ENCODE peak calls at places on chromosomes 6 and 20, in six cellular contexts. One of them, this sample, is unnamed.

GRCh38 chr6:165060636-165061190 is 248.7 kb downstream of the C6orf118 start:
- DNase-seq in astrocyte of the spinal cord: peak
- DNase-seq in foreskin fibroblast: no peak
- DNase-seq in tibial artery: no peak
- DNase-seq in hepatocyte: no peak
- DNase-seq in uterus: no peak
- DNase-seq in this sample: peak

GRCh38 chr6:37517411-37517812 is 17.7 kb upstream of the CCDC167 start:
- DNase-seq in foreskin fibroblast: no peak
- DNase-seq in uterus: no peak
- DNase-seq in astrocyte of the spinal cord: no peak
- DNase-seq in hepatocyte: no peak
- DNase-seq in tibial artery: no peak
- DNase-seq in this sample: no peak

GRCh38 chr20:44784688-44785087 is 25.7 kb downstream of the RIMS4 start:
- DNase-seq in foreskin fibroblast: no peak
- DNase-seq in tibial artery: no peak
- DNase-seq in astrocyte of the spinal cord: no peak
- DNase-seq in hepatocyte: no peak
- DNase-seq in uterus: no peak
- DNase-seq in this sample: no peak

GRCh38 chr6:10449751-10450150 is 34.9 kb upstream of the TFAP2A start:
- DNase-seq in foreskin fibroblast: no peak
- DNase-seq in tibial artery: no peak
- DNase-seq in astrocyte of the spinal cord: no peak
- DNase-seq in hepatocyte: no peak
- DNase-seq in uterus: no peak
- DNase-seq in this sample: no peak

GRCh38 chr6:132236281-132236680 is 165.0 kb downstream of the MOXD1 start:
- DNase-seq in uterus: no peak
- DNase-seq in astrocyte of the spinal cord: no peak
- DNase-seq in foreskin fibroblast: no peak
- DNase-seq in hepatocyte: no peak
- DNase-seq in tibial artery: no peak
- DNase-seq in this sample: no peak

GRCh38 chr6:118186676-118187567 is 279.9 kb downstream of the SLC35F1 start:
- DNase-seq in tibial artery: no peak
- DNase-seq in hepatocyte: no peak
- DNase-seq in uterus: no peak
- DNase-seq in astrocyte of the spinal cord: no peak
- DNase-seq in foreskin fibroblast: no peak
- DNase-seq in this sample: no peak

GRCh38 chr6:39445667-39446066 is 123.2 kb upstream of the KCNK16 start:
- DNase-seq in astrocyte of the spinal cord: no peak
- DNase-seq in foreskin fibroblast: no peak
- DNase-seq in hepatocyte: no peak
- DNase-seq in uterus: no peak
- DNase-seq in tibial artery: no peak
- DNase-seq in this sample: no peak

GRCh38 chr20:11970243-11970836 is 52.6 kb downstream of the BTBD3 start:
- DNase-seq in foreskin fibroblast: no peak
- DNase-seq in tibial artery: no peak
- DNase-seq in hepatocyte: no peak
- DNase-seq in astrocyte of the spinal cord: no peak
- DNase-seq in uterus: no peak
- DNase-seq in this sample: no peak

GRCh38 chr6:30150671-30151395 is 10.2 kb downstream of the TRIM10 start:
- DNase-seq in astrocyte of the spinal cord: no peak
- DNase-seq in hepatocyte: no peak
- DNase-seq in tibial artery: no peak
- DNase-seq in uterus: no peak
- DNase-seq in foreskin fibroblast: no peak
- DNase-seq in this sample: no peak

GRCh38 chr6:13454286-13455221 is 32.8 kb downstream of the GFOD1 start:
- DNase-seq in uterus: peak
- DNase-seq in astrocyte of the spinal cord: peak
- DNase-seq in hepatocyte: no peak
- DNase-seq in tibial artery: no peak
- DNase-seq in foreskin fibroblast: peak
- DNase-seq in this sample: no peak

GRCh38 chr6:19472168-19472567 is 365.0 kb upstream of the ID4 start:
- DNase-seq in astrocyte of the spinal cord: peak
- DNase-seq in uterus: no peak
- DNase-seq in foreskin fibroblast: peak
- DNase-seq in hepatocyte: peak
- DNase-seq in tibial artery: no peak
- DNase-seq in this sample: peak

GRCh38 chr6:154738561-154738961 is 5.3 kb downstream of the SCAF8 start:
- DNase-seq in tibial artery: no peak
- DNase-seq in astrocyte of the spinal cord: peak
- DNase-seq in uterus: no peak
- DNase-seq in foreskin fibroblast: no peak
- DNase-seq in hepatocyte: no peak
- DNase-seq in this sample: no peak
- H3K4me3 ChIP-seq in tibial artery: no peak
- H3K4me3 ChIP-seq in astrocyte of the spinal cord: no peak
- H3K4me3 ChIP-seq in uterus: no peak
- H3K4me3 ChIP-seq in foreskin fibroblast: no peak
- H3K4me3 ChIP-seq in hepatocyte: no peak
- H3K4me3 ChIP-seq in this sample: no peak

GRCh38 chr6:72037006-72037405 is 150.7 kb downstream of the RIMS1 start:
- DNase-seq in uterus: no peak
- DNase-seq in hepatocyte: no peak
- DNase-seq in foreskin fibroblast: no peak
- DNase-seq in astrocyte of the spinal cord: no peak
- DNase-seq in tibial artery: no peak
- DNase-seq in this sample: no peak

GRCh38 chr6:72048080-72048479 is 161.7 kb downstream of the RIMS1 start:
- DNase-seq in astrocyte of the spinal cord: peak
- DNase-seq in foreskin fibroblast: no peak
- DNase-seq in uterus: no peak
- DNase-seq in tibial artery: no peak
- DNase-seq in hepatocyte: no peak
- DNase-seq in this sample: no peak

GRCh38 chr6:72040106-72040505 is 153.8 kb downstream of the RIMS1 start:
- DNase-seq in astrocyte of the spinal cord: peak
- DNase-seq in foreskin fibroblast: no peak
- DNase-seq in hepatocyte: no peak
- DNase-seq in tibial artery: no peak
- DNase-seq in uterus: no peak
- DNase-seq in this sample: no peak

DNA sequence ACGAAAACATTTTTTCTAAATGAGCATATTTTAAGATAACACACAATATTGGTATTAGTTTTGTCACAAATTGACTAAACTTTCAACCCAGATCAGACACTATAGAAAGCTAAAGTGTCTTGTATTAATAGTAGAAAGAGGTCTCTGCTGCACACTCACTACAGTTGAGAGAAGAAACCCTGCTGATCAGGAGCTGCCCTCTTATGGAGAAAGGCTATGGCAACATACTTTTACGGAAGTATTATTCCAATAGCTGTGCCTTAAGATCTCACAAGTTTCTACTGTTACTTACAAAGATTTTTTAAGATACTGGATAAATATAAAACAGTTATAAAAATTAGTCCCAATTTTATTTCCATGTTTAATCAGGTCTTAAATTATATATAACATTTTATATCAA is 155.7 kb downstream of the RIMS1 start:
- DNase-seq in astrocyte of the spinal cord: no peak
- DNase-seq in tibial artery: no peak
- DNase-seq in foreskin fibroblast: no peak
- DNase-seq in hepatocyte: peak
- DNase-seq in uterus: no peak
- DNase-seq in this sample: no peak
- TF ChIP-seq CTCF in astrocyte of the spinal cord: peak
- TF ChIP-seq CTCF in tibial artery: peak
- TF ChIP-seq CTCF in foreskin fibroblast: peak
- TF ChIP-seq CTCF in hepatocyte: peak
- TF ChIP-seq CTCF in uterus: no peak
- TF ChIP-seq CTCF in this sample: peak

GRCh38 chr6:28208180-28208659 is 16.9 kb upstream of the ZSCAN9 start:
- DNase-seq in tibial artery: no peak
- DNase-seq in foreskin fibroblast: no peak
- DNase-seq in astrocyte of the spinal cord: peak
- DNase-seq in hepatocyte: no peak
- DNase-seq in uterus: no peak
- DNase-seq in this sample: no peak
- H3K4me3 ChIP-seq in tibial artery: peak
- H3K4me3 ChIP-seq in foreskin fibroblast: peak
- H3K4me3 ChIP-seq in astrocyte of the spinal cord: peak
- H3K4me3 ChIP-seq in hepatocyte: peak
- H3K4me3 ChIP-seq in uterus: no peak
- H3K4me3 ChIP-seq in this sample: peak

DNA sequence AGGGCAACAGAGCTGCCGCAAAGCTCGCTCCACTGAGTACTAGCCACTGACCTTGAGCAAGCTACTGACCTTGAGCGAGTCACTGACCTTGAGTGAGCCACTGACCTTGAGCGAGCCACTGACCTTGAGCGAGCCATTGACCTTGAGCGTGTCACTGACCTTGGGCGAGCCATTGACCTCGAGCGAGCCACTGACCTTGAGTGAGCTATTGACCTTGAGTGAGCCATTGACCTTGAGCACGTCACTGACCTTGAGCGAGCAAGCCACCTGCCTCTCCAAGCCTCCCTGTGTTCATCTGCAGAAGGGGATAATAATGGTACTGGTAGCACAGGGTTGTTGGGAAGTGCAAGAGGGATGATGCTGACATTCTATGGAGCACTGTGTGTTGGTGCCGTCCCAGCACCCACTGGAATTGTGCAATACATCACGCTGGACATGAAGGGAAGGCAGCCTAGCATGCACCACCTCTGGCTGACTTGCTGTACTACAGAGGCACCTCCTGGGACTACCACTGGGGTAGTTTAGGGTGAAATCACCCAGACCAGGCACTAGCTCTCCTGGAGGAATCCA is 60.2 kb downstream of the CTCFL start:
- DNase-seq in astrocyte of the spinal cord: no peak
- DNase-seq in uterus: no peak
- DNase-seq in foreskin fibroblast: no peak
- DNase-seq in hepatocyte: peak
- DNase-seq in tibial artery: no peak
- DNase-seq in this sample: no peak
- TF ChIP-seq CTCF in astrocyte of the spinal cord: no peak
- TF ChIP-seq CTCF in uterus: no peak
- TF ChIP-seq CTCF in foreskin fibroblast: no peak
- TF ChIP-seq CTCF in hepatocyte: no peak
- TF ChIP-seq CTCF in tibial artery: no peak
- TF ChIP-seq CTCF in this sample: peak

DNA sequence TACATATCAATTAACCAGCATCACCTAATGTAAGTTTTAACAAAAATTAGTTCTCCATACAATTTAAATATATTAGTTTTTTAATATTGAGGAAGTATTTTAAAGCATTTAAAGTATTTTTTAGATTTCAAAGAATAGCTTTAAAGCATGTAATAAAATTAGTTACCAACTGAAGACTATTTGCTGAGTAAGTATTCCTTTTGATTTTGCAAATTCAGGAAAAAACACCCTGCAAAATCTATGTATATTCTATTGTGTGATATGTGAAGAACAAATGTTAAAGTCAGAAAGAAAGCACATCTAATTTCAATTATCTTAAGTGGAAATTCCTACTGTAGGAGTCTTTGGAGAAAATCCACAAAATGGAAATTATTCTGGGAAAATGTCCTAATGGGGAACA is 107.3 kb downstream of the COL21A1 start:
- DNase-seq in tibial artery: no peak
- DNase-seq in hepatocyte: no peak
- DNase-seq in astrocyte of the spinal cord: no peak
- DNase-seq in foreskin fibroblast: no peak
- DNase-seq in uterus: no peak
- DNase-seq in this sample: no peak
- H3K4me3 ChIP-seq in tibial artery: no peak
- H3K4me3 ChIP-seq in hepatocyte: no peak
- H3K4me3 ChIP-seq in astrocyte of the spinal cord: no peak
- H3K4me3 ChIP-seq in foreskin fibroblast: no peak
- H3K4me3 ChIP-seq in uterus: no peak
- H3K4me3 ChIP-seq in this sample: no peak

GRCh38 chr6:159254186-159254585 is 85.0 kb downstream of the FNDC1 start:
- DNase-seq in hepatocyte: no peak
- DNase-seq in tibial artery: no peak
- DNase-seq in astrocyte of the spinal cord: no peak
- DNase-seq in uterus: no peak
- DNase-seq in foreskin fibroblast: peak
- DNase-seq in this sample: peak

GRCh38 chr6:159252955-159253508 is 83.8 kb downstream of the FNDC1 start:
- DNase-seq in astrocyte of the spinal cord: peak
- DNase-seq in hepatocyte: peak
- DNase-seq in tibial artery: no peak
- DNase-seq in foreskin fibroblast: peak
- DNase-seq in uterus: peak
- DNase-seq in this sample: no peak

GRCh38 chr6:159257846-159258245 is 88.6 kb downstream of the FNDC1 start:
- DNase-seq in uterus: no peak
- DNase-seq in tibial artery: no peak
- DNase-seq in astrocyte of the spinal cord: no peak
- DNase-seq in hepatocyte: no peak
- DNase-seq in foreskin fibroblast: peak
- DNase-seq in this sample: peak

GRCh38 chr6:159256128-159256527 is 86.9 kb downstream of the FNDC1 start:
- DNase-seq in uterus: no peak
- DNase-seq in astrocyte of the spinal cord: no peak
- DNase-seq in hepatocyte: no peak
- DNase-seq in foreskin fibroblast: no peak
- DNase-seq in tibial artery: no peak
- DNase-seq in this sample: no peak

GRCh38 chr6:159255434-159255951 is 86.3 kb downstream of the FNDC1 start:
- DNase-seq in foreskin fibroblast: no peak
- DNase-seq in hepatocyte: no peak
- DNase-seq in uterus: no peak
- DNase-seq in tibial artery: no peak
- DNase-seq in astrocyte of the spinal cord: no peak
- DNase-seq in this sample: no peak
- TF ChIP-seq CTCF in foreskin fibroblast: no peak
- TF ChIP-seq CTCF in hepatocyte: no peak
- TF ChIP-seq CTCF in uterus: no peak
- TF ChIP-seq CTCF in tibial artery: no peak
- TF ChIP-seq CTCF in astrocyte of the spinal cord: no peak
- TF ChIP-seq CTCF in this sample: no peak

DNA sequence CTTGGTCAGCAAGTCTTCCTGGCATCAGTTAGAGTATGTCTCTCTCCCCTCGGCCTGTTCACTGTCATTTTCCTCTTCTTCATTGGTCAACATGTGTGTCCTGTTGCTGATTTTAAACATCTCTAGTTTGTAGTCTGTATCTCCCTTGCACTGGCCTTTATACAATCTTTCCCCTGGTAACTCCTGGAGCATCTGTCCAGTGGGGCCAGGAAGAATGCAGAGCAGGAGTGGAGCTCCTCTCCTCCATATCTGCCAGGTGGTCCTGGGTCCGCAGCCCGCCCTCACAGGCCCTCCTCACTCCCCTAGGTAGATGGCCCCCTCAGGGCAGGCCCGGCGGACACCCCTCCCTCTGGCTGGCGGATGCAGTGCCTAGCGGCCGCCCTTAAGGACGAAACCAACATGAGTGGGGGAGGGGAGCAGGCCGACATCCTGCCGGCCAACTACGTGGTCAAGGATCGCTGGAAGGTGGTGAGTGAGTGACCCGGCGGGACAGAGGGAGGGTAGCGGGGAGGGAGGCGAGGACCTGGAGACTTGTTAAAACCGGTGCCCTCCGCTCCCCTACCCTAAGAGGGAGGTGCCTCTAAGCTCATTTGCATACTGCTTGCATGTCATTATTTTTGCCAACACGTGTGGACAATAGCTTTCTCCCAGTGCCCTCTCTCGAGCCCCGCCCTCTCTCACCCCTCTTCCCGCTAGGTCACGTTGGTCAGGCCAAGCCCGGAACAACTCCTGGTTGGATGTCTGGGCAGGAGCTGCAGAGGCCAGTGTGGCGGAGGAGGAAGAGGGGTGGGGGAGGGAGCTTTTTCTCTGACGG is 3.2 kb downstream of the TTBK1 start:
- DNase-seq in astrocyte of the spinal cord: peak
- DNase-seq in foreskin fibroblast: no peak
- DNase-seq in uterus: peak
- DNase-seq in hepatocyte: peak
- DNase-seq in tibial artery: peak
- DNase-seq in this sample: no peak
- H3K4me3 ChIP-seq in astrocyte of the spinal cord: peak
- H3K4me3 ChIP-seq in foreskin fibroblast: peak
- H3K4me3 ChIP-seq in uterus: peak
- H3K4me3 ChIP-seq in hepatocyte: peak
- H3K4me3 ChIP-seq in tibial artery: peak
- H3K4me3 ChIP-seq in this sample: peak

This sample was measured in AG09309.